ENCODE peak calls at places on chromosome 14, in five cellular contexts. P, U, J, O and D are unnamed samples.

GRCh38 chr14:100283984-100284881 is 22.0 kb downstream of the SLC25A29 start:
- DNase-seq in P (no peak), U (no peak), J (no peak), O (no peak), D (no peak)

GRCh38 chr14:105165134-105165704 is 3.4 kb downstream of the JAG2 start:
- DNase-seq in P (no peak), U (no peak), J (no peak), O (peak), D (peak)

GRCh38 chr14:83470466-83470865 is 1936.8 kb upstream of the SEL1L start:
- DNase-seq in P (no peak), U (no peak), J (no peak), O (no peak), D (no peak)

GRCh38 chr14:78029471-78030372 is 140.5 kb upstream of the NRXN3 start:
- DNase-seq in P (no peak), U (no peak), J (no peak), O (no peak), D (no peak)

GRCh38 chr14:22994762-22995275 is 12.5 kb upstream of the AJUBA start:
- DNase-seq in P (no peak), U (no peak), J (no peak), O (peak), D (peak)

GRCh38 chr14:51369814-51370213 is 129.8 kb downstream of the TMX1 start:
- DNase-seq in P (no peak), U (no peak), J (peak), O (peak), D (peak)

GRCh38 chr14:60515696-60516284 is 6.8 kb downstream of the SIX6 start:
- DNase-seq in P (no peak), U (no peak), J (no peak), O (no peak), D (no peak)

GRCh38 chr14:64910847-64911495 is 3.3 kb upstream of the CHURC1 start:
- DNase-seq in P (no peak), U (no peak), J (no peak), O (no peak), D (peak)

GRCh38 chr14:26808407-26808806 is 210.6 kb upstream of the NOVA1 start:
- DNase-seq in P (no peak), U (no peak), J (no peak), O (no peak), D (no peak)

GRCh38 chr14:90518941-90519256 is 122.1 kb downstream of the CALM1 start:
- DNase-seq in P (no peak), U (peak), J (peak), O (peak), D (peak)

GRCh38 chr14:64610049-64610746 is 60.4 kb downstream of the PPP1R36 start:
- DNase-seq in P (no peak), U (no peak), J (no peak), O (no peak), D (no peak)

GRCh38 chr14:32190713-32191112 is 11.1 kb upstream of the RNU6-7 start:
- DNase-seq in P (no peak), U (no peak), J (no peak), O (no peak), D (no peak)

GRCh38 chr14:95052016-95052585 is 105.2 kb downstream of the DICER1 start:
- DNase-seq in P (no peak), U (no peak), J (no peak), O (no peak), D (no peak)

GRCh38 chr14:73807439-73807838 is 44.2 kb upstream of the PTGR2 start:
- DNase-seq in P (no peak), U (no peak), J (no peak), O (no peak), D (no peak)

GRCh38 chr14:59630281-59630963 is 53.8 kb upstream of the CCDC175 start:
- DNase-seq in P (no peak), U (no peak), J (no peak), O (no peak), D (no peak)

GRCh38 chr14:101564819-101565698 is 3.8 kb downstream of the DIO3 start:
- DNase-seq in P (no peak), U (no peak), J (no peak), O (no peak), D (no peak)

GRCh38 chr14:72554401-72554800 is 339.5 kb downstream of the DPF3 start:
- DNase-seq in P (no peak), U (no peak), J (no peak), O (no peak), D (no peak)

GRCh38 chr14:105858676-105859025 is 332.3 kb downstream of the TMEM121 start:
- DNase-seq in P (no peak), U (no peak), J (peak), O (peak), D (peak)

GRCh38 chr14:77859934-77860570 is 60.1 kb downstream of the ADCK1 start:
- DNase-seq in P (no peak), U (no peak), J (no peak), O (no peak), D (no peak)